ENCODE peak calls at places on chromosomes 1 and 21, in eight cellular contexts. T is fibroblast of pulmonary artery; C is kidney epithelial cell; S is fibroblast of mammary gland; R is lower leg skin; Z is choroid plexus epithelial cell; W is CD8-positive, alpha-beta T cell; J is cardiac muscle cell. M is an unnamed sample.
A peak's percentile ranks its signal among the peaks of the same experiment; 100 is the strongest.

GRCh38 chr1:36989260-36989659 is 45.1 kb downstream of the GRIK3 start:
- DNase-seq in T (no peak), C (no peak), S (no peak), R (no peak), Z (no peak), W (no peak), J (no peak), M (no peak)

GRCh38 chr1:23420778-23421177 is 3.8 kb downstream of the TCEA3 start:
- DNase-seq in T (no peak), C (no peak), S (no peak), R (no peak), Z (no peak), W (no peak), J (no peak), M (no peak)

GRCh38 chr1:209926045-209926444 is 12.0 kb upstream of the SYT14 start:
- DNase-seq in T (peak; percentile 82), C (peak; percentile 44), S (peak; percentile 77), R (no peak), Z (peak; percentile 86), W (no peak), J (no peak), M (peak; percentile 31)

GRCh38 chr1:228727682-228728171 is 7.6 kb upstream of the RHOU start:
- DNase-seq in T (peak; percentile 17), C (no peak), S (no peak), R (no peak), Z (no peak), W (no peak), J (no peak), M (peak; percentile 53)

GRCh38 chr21:39647476-39647875 is 34.7 kb downstream of the B3GALT5 start:
- DNase-seq in T (no peak), C (peak; percentile 57), S (peak; percentile 16), R (no peak), Z (peak; percentile 76), W (no peak), J (no peak), M (peak; percentile 73)

GRCh38 chr1:221715321-221716169 is 26.3 kb downstream of the DUSP10 start:
- DNase-seq in T (no peak), C (no peak), S (peak; percentile 59), R (no peak), Z (peak; percentile 60), W (no peak), J (no peak), M (peak; percentile 94)

GRCh38 chr21:42003051-42003461 is 7.1 kb downstream of the ZBTB21 start:
- DNase-seq in T (no peak), C (no peak), S (peak; percentile 90), R (no peak), Z (no peak), W (no peak), J (no peak), M (peak; percentile 32)

GRCh38 chr1:1210726-1211540 is 3.0 kb downstream of the TNFRSF4 start:
- DNase-seq in T (no peak), C (no peak), S (no peak), R (no peak), Z (no peak), W (no peak), J (no peak), M (no peak)

GRCh38 chr1:162822391-162823200 is 32.1 kb downstream of the HSD17B7 start:
- DNase-seq in T (no peak), C (no peak), S (peak; percentile 11), R (no peak), Z (no peak), W (no peak), J (peak; percentile 39), M (no peak)

DNA sequence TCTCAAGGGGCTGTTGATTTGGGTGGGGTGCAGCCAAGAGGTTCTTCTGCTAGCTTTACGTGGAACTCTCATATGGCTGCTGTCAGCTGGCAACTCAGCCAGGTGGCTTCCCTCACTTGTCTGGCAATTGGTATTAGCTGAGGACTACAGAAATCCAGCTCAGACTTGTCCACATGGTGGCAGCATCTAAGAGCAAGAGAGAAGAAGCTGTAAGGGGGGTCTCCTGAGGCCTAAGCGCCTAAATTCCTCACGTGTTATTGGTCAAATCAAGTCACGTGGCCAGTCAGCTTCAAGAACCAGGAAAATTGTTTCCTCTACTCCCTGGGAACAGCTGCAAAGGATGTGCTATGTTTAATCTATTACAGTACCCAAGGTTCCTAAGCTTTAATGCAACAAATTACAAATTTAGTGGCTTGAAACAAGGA is 4.2 kb upstream of the DYRK3 start:
- DNase-seq in T (peak; percentile 96), C (peak; percentile 56), S (peak; percentile 96), R (no peak), Z (peak; percentile 97), W (no peak), J (peak; percentile 86), M (peak; percentile 94)
- TF ChIP-seq CTCF in T (peak; percentile 72), C (peak; percentile 62), S (peak; percentile 67), R (no peak), Z (peak; percentile 81), W (no peak), J (peak; percentile 70), M (peak; percentile 64)

DNA sequence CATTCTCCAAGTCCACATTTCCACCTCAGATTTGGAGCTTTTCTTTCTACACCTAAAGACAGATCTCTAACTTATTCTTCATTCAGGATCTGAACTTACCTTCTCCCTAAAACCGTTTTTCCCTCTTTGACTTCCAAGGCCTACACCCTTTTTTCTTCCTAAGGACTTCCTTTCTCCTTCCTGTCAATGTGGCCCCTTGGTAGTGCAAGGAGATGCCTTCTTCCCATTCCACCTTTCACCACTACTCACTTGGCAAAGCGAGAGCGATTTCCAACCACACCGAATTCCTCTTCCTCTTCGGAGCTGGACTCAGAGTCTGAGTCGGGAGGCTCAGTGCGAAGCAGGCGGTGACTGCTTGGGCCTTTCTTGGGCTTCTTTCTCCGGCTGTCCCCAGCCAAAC is 1.3 kb downstream of the EFCAB14 start:
- DNase-seq in T (no peak), C (no peak), S (no peak), R (no peak), Z (no peak), W (no peak), J (no peak), M (no peak)
- H3K4me3 ChIP-seq in T (peak overlapping the region; percentile 73), C (peak overlapping the region; percentile 78), S (peak overlapping the region; percentile 71), R (no peak overlapping the region), Z (peak overlapping the region; percentile 91), W (peak overlapping the region; percentile 86), J (peak overlapping the region; percentile 65), M (peak overlapping the region; percentile 92)

DNA sequence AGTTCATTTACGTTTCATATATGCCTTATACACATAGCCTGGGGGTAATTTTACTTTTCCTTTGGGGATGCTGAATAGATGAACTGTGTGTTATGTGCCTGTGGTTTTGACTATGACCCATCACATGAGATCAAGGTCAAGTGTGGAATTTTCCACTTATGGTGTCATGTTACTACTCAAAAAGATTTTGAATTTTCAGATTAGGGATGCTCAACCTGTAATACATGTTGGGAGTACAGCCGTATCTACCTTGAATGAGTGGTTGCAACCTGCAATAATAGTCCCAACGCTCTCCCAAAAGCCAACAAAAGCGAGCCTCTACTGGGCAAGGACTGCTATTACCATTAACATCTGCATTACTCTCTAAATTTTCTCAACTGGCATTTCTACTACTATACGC is 68.5 kb upstream of the SDC3 start:
- DNase-seq in T (peak; percentile 22), C (no peak), S (peak; percentile 55), R (no peak), Z (peak; percentile 79), W (no peak), J (no peak), M (peak; percentile 73)
- TF ChIP-seq CTCF in T (peak; percentile 16), C (peak; percentile 21), S (peak; percentile 40), R (no peak), Z (peak; percentile 50), W (no peak), J (peak; percentile 24), M (peak; percentile 34)

GRCh38 chr1:17525996-17526686 is 13.4 kb upstream of the ARHGEF10L start:
- DNase-seq in T (no peak), C (no peak), S (no peak), R (no peak), Z (no peak), W (no peak), J (no peak), M (no peak)
- H3K4me3 ChIP-seq in T (no peak overlapping the region), C (no peak overlapping the region), S (no peak overlapping the region), R (no peak overlapping the region), Z (no peak overlapping the region), W (no peak overlapping the region), J (no peak overlapping the region), M (no peak overlapping the region)

GRCh38 chr1:64546018-64546417 is 76.1 kb downstream of the CACHD1 start:
- DNase-seq in T (no peak), C (no peak), S (no peak), R (no peak), Z (no peak), W (no peak), J (peak; percentile 34), M (no peak)

GRCh38 chr1:64545118-64545916 is 75.4 kb downstream of the CACHD1 start:
- DNase-seq in T (no peak), C (no peak), S (no peak), R (no peak), Z (no peak), W (no peak), J (no peak), M (no peak)

GRCh38 chr1:64542118-64542517 is 72.2 kb downstream of the CACHD1 start:
- DNase-seq in T (no peak), C (no peak), S (no peak), R (no peak), Z (no peak), W (no peak), J (no peak), M (no peak)

GRCh38 chr1:64540265-64540791 is 70.4 kb downstream of the CACHD1 start:
- DNase-seq in T (peak; percentile 60), C (no peak), S (peak; percentile 77), R (no peak), Z (peak; percentile 42), W (no peak), J (no peak), M (peak; percentile 62)

GRCh38 chr1:64543831-64544230 is 73.9 kb downstream of the CACHD1 start:
- DNase-seq in T (no peak), C (no peak), S (peak; percentile 63), R (no peak), Z (no peak), W (no peak), J (no peak), M (no peak)
- TF ChIP-seq CTCF in T (no peak), C (no peak), S (no peak), R (no peak), Z (no peak), W (no peak), J (no peak), M (no peak)

M was measured in fibroblast of villous mesenchyme.